ENCODE peak calls at places on chromosomes 4 and X, in nine cellular contexts. One of them, this sample, is unnamed.

GRCh38 chr4:7043521-7044414 is 596 bp downstream of the TADA2B start:
- DNase-seq in RKO: peak; percentile 49
- DNase-seq in head of caudate nucleus: peak; percentile 64
- DNase-seq in stimulated activated CD4-positive, alpha-beta T cell treated with anti-CD3 and anti-CD28 coated beads, Interleukin-4, amount 100 ng/mL, for 4 hours: peak; percentile 45
- DNase-seq in smooth muscle cell of the brain vasculature: no peak
- DNase-seq in CD8-positive, alpha-beta T cell: peak; percentile 27
- DNase-seq in EH: peak; percentile 63
- DNase-seq in type B pancreatic cell: no peak
- DNase-seq in lower lobe of right lung: peak; percentile 74
- DNase-seq in this sample: peak; percentile 44

GRCh38 chr4:113998026-113998425 is 18.6 kb upstream of the ARSJ start:
- DNase-seq in RKO: no peak
- DNase-seq in head of caudate nucleus: no peak
- DNase-seq in stimulated activated CD4-positive, alpha-beta T cell treated with anti-CD3 and anti-CD28 coated beads, Interleukin-4, amount 100 ng/mL, for 4 hours: no peak
- DNase-seq in smooth muscle cell of the brain vasculature: no peak
- DNase-seq in CD8-positive, alpha-beta T cell: no peak
- DNase-seq in EH: no peak
- DNase-seq in type B pancreatic cell: no peak
- DNase-seq in lower lobe of right lung: no peak
- DNase-seq in this sample: no peak

GRCh38 chr4:21885241-21885640 is 63.3 kb downstream of the KCNIP4 start:
- DNase-seq in RKO: no peak
- DNase-seq in head of caudate nucleus: no peak
- DNase-seq in stimulated activated CD4-positive, alpha-beta T cell treated with anti-CD3 and anti-CD28 coated beads, Interleukin-4, amount 100 ng/mL, for 4 hours: no peak
- DNase-seq in smooth muscle cell of the brain vasculature: no peak
- DNase-seq in CD8-positive, alpha-beta T cell: no peak
- DNase-seq in EH: peak; percentile 88
- DNase-seq in type B pancreatic cell: no peak
- DNase-seq in lower lobe of right lung: no peak
- DNase-seq in this sample: no peak

GRCh38 chrX:39308126-39308525 is 506.9 kb downstream of the MID1IP1 start:
- DNase-seq in RKO: no peak
- DNase-seq in head of caudate nucleus: no peak
- DNase-seq in stimulated activated CD4-positive, alpha-beta T cell treated with anti-CD3 and anti-CD28 coated beads, Interleukin-4, amount 100 ng/mL, for 4 hours: no peak
- DNase-seq in smooth muscle cell of the brain vasculature: no peak
- DNase-seq in CD8-positive, alpha-beta T cell: no peak
- DNase-seq in EH: peak; percentile 1
- DNase-seq in type B pancreatic cell: no peak
- DNase-seq in lower lobe of right lung: no peak
- DNase-seq in this sample: no peak

GRCh38 chr4:2101346-2102044 is 42.4 kb downstream of the NAT8L start:
- DNase-seq in RKO: no peak
- DNase-seq in head of caudate nucleus: no peak
- DNase-seq in stimulated activated CD4-positive, alpha-beta T cell treated with anti-CD3 and anti-CD28 coated beads, Interleukin-4, amount 100 ng/mL, for 4 hours: no peak
- DNase-seq in smooth muscle cell of the brain vasculature: no peak
- DNase-seq in CD8-positive, alpha-beta T cell: no peak
- DNase-seq in EH: peak; percentile 53
- DNase-seq in type B pancreatic cell: no peak
- DNase-seq in lower lobe of right lung: no peak
- DNase-seq in this sample: no peak

GRCh38 chrX:15973299-15973698 is 118.7 kb upstream of the AP1S2 start:
- DNase-seq in RKO: peak; percentile 52
- DNase-seq in head of caudate nucleus: peak; percentile 64
- DNase-seq in stimulated activated CD4-positive, alpha-beta T cell treated with anti-CD3 and anti-CD28 coated beads, Interleukin-4, amount 100 ng/mL, for 4 hours: no peak
- DNase-seq in smooth muscle cell of the brain vasculature: no peak
- DNase-seq in CD8-positive, alpha-beta T cell: no peak
- DNase-seq in EH: peak; percentile 65
- DNase-seq in type B pancreatic cell: no peak
- DNase-seq in lower lobe of right lung: no peak
- DNase-seq in this sample: peak; percentile 14

GRCh38 chr4:139223682-139224317 is 46.8 kb upstream of the ELF2 start:
- DNase-seq in RKO: peak; percentile 63
- DNase-seq in head of caudate nucleus: peak; percentile 65
- DNase-seq in stimulated activated CD4-positive, alpha-beta T cell treated with anti-CD3 and anti-CD28 coated beads, Interleukin-4, amount 100 ng/mL, for 4 hours: no peak
- DNase-seq in smooth muscle cell of the brain vasculature: no peak
- DNase-seq in CD8-positive, alpha-beta T cell: no peak
- DNase-seq in EH: peak; percentile 68
- DNase-seq in type B pancreatic cell: no peak
- DNase-seq in lower lobe of right lung: no peak
- DNase-seq in this sample: no peak

GRCh38 chrX:74458738-74459137 is 37.4 kb downstream of the SLC16A2 start:
- DNase-seq in RKO: peak; percentile 44
- DNase-seq in head of caudate nucleus: no peak
- DNase-seq in stimulated activated CD4-positive, alpha-beta T cell treated with anti-CD3 and anti-CD28 coated beads, Interleukin-4, amount 100 ng/mL, for 4 hours: no peak
- DNase-seq in smooth muscle cell of the brain vasculature: no peak
- DNase-seq in CD8-positive, alpha-beta T cell: no peak
- DNase-seq in EH: peak; percentile 79
- DNase-seq in type B pancreatic cell: no peak
- DNase-seq in lower lobe of right lung: no peak
- DNase-seq in this sample: no peak

GRCh38 chr4:176927664-176928063 is 134.9 kb upstream of the VEGFC start:
- DNase-seq in RKO: peak; percentile 90
- DNase-seq in head of caudate nucleus: no peak
- DNase-seq in stimulated activated CD4-positive, alpha-beta T cell treated with anti-CD3 and anti-CD28 coated beads, Interleukin-4, amount 100 ng/mL, for 4 hours: no peak
- DNase-seq in smooth muscle cell of the brain vasculature: peak; percentile 47
- DNase-seq in CD8-positive, alpha-beta T cell: no peak
- DNase-seq in EH: peak; percentile 91
- DNase-seq in type B pancreatic cell: no peak
- DNase-seq in lower lobe of right lung: no peak
- DNase-seq in this sample: no peak

GRCh38 chr4:52657630-52658501 is 1.2 kb downstream of the USP46 start:
- DNase-seq in RKO: peak; percentile 37
- DNase-seq in head of caudate nucleus: peak; percentile 59
- DNase-seq in stimulated activated CD4-positive, alpha-beta T cell treated with anti-CD3 and anti-CD28 coated beads, Interleukin-4, amount 100 ng/mL, for 4 hours: no peak
- DNase-seq in smooth muscle cell of the brain vasculature: no peak
- DNase-seq in CD8-positive, alpha-beta T cell: no peak
- DNase-seq in EH: peak; percentile 58
- DNase-seq in type B pancreatic cell: peak; percentile 71
- DNase-seq in lower lobe of right lung: no peak
- DNase-seq in this sample: no peak

GRCh38 chrX:64975491-64975890 is 759 bp downstream of the ZC4H2 start:
- DNase-seq in RKO: peak; percentile 34
- DNase-seq in head of caudate nucleus: peak; percentile 51
- DNase-seq in stimulated activated CD4-positive, alpha-beta T cell treated with anti-CD3 and anti-CD28 coated beads, Interleukin-4, amount 100 ng/mL, for 4 hours: peak; percentile 10
- DNase-seq in smooth muscle cell of the brain vasculature: no peak
- DNase-seq in CD8-positive, alpha-beta T cell: no peak
- DNase-seq in EH: peak; percentile 15
- DNase-seq in type B pancreatic cell: no peak
- DNase-seq in lower lobe of right lung: peak; percentile 47
- DNase-seq in this sample: no peak

GRCh38 chr4:38762560-38762959 is 20.2 kb downstream of the TLR10 start:
- DNase-seq in RKO: no peak
- DNase-seq in head of caudate nucleus: no peak
- DNase-seq in stimulated activated CD4-positive, alpha-beta T cell treated with anti-CD3 and anti-CD28 coated beads, Interleukin-4, amount 100 ng/mL, for 4 hours: no peak
- DNase-seq in smooth muscle cell of the brain vasculature: no peak
- DNase-seq in CD8-positive, alpha-beta T cell: no peak
- DNase-seq in EH: no peak
- DNase-seq in type B pancreatic cell: no peak
- DNase-seq in lower lobe of right lung: no peak
- DNase-seq in this sample: no peak

GRCh38 chr4:114603455-114603854 is 4.8 kb downstream of the UGT8 start:
- DNase-seq in RKO: no peak
- DNase-seq in head of caudate nucleus: no peak
- DNase-seq in stimulated activated CD4-positive, alpha-beta T cell treated with anti-CD3 and anti-CD28 coated beads, Interleukin-4, amount 100 ng/mL, for 4 hours: no peak
- DNase-seq in smooth muscle cell of the brain vasculature: no peak
- DNase-seq in CD8-positive, alpha-beta T cell: no peak
- DNase-seq in EH: no peak
- DNase-seq in type B pancreatic cell: no peak
- DNase-seq in lower lobe of right lung: no peak
- DNase-seq in this sample: no peak

GRCh38 chr4:90293320-90293719 is 166.1 kb downstream of the CCSER1 start:
- DNase-seq in RKO: peak; percentile 40
- DNase-seq in head of caudate nucleus: no peak
- DNase-seq in stimulated activated CD4-positive, alpha-beta T cell treated with anti-CD3 and anti-CD28 coated beads, Interleukin-4, amount 100 ng/mL, for 4 hours: no peak
- DNase-seq in smooth muscle cell of the brain vasculature: no peak
- DNase-seq in CD8-positive, alpha-beta T cell: no peak
- DNase-seq in EH: peak; percentile 2
- DNase-seq in type B pancreatic cell: no peak
- DNase-seq in lower lobe of right lung: no peak
- DNase-seq in this sample: no peak

GRCh38 chr4:138707746-138708145 is 307.8 kb upstream of the NOCT start:
- DNase-seq in RKO: no peak
- DNase-seq in head of caudate nucleus: no peak
- DNase-seq in stimulated activated CD4-positive, alpha-beta T cell treated with anti-CD3 and anti-CD28 coated beads, Interleukin-4, amount 100 ng/mL, for 4 hours: no peak
- DNase-seq in smooth muscle cell of the brain vasculature: no peak
- DNase-seq in CD8-positive, alpha-beta T cell: no peak
- DNase-seq in EH: no peak
- DNase-seq in type B pancreatic cell: no peak
- DNase-seq in lower lobe of right lung: no peak
- DNase-seq in this sample: no peak

GRCh38 chr4:150074064-150074463 is 4.2 kb upstream of the DCLK2 start:
- DNase-seq in RKO: no peak
- DNase-seq in head of caudate nucleus: no peak
- DNase-seq in stimulated activated CD4-positive, alpha-beta T cell treated with anti-CD3 and anti-CD28 coated beads, Interleukin-4, amount 100 ng/mL, for 4 hours: no peak
- DNase-seq in smooth muscle cell of the brain vasculature: no peak
- DNase-seq in CD8-positive, alpha-beta T cell: no peak
- DNase-seq in EH: no peak
- DNase-seq in type B pancreatic cell: no peak
- DNase-seq in lower lobe of right lung: no peak
- DNase-seq in this sample: no peak

GRCh38 chr4:86834901-86835300 is 14.3 kb downstream of the SLC10A6 start:
- DNase-seq in RKO: no peak
- DNase-seq in head of caudate nucleus: no peak
- DNase-seq in stimulated activated CD4-positive, alpha-beta T cell treated with anti-CD3 and anti-CD28 coated beads, Interleukin-4, amount 100 ng/mL, for 4 hours: no peak
- DNase-seq in smooth muscle cell of the brain vasculature: peak; percentile 13
- DNase-seq in CD8-positive, alpha-beta T cell: no peak
- DNase-seq in EH: peak; percentile 92
- DNase-seq in type B pancreatic cell: no peak
- DNase-seq in lower lobe of right lung: no peak
- DNase-seq in this sample: no peak

GRCh38 chr4:154545689-154546088 is 4.5 kb downstream of the PLRG1 start:
- DNase-seq in RKO: no peak
- DNase-seq in head of caudate nucleus: no peak
- DNase-seq in stimulated activated CD4-positive, alpha-beta T cell treated with anti-CD3 and anti-CD28 coated beads, Interleukin-4, amount 100 ng/mL, for 4 hours: no peak
- DNase-seq in smooth muscle cell of the brain vasculature: no peak
- DNase-seq in CD8-positive, alpha-beta T cell: no peak
- DNase-seq in EH: no peak
- DNase-seq in type B pancreatic cell: no peak
- DNase-seq in lower lobe of right lung: no peak
- DNase-seq in this sample: no peak

GRCh38 chr4:55177461-55177860 is 52.1 kb upstream of the KDR start:
- DNase-seq in RKO: no peak
- DNase-seq in head of caudate nucleus: no peak
- DNase-seq in stimulated activated CD4-positive, alpha-beta T cell treated with anti-CD3 and anti-CD28 coated beads, Interleukin-4, amount 100 ng/mL, for 4 hours: no peak
- DNase-seq in smooth muscle cell of the brain vasculature: no peak
- DNase-seq in CD8-positive, alpha-beta T cell: no peak
- DNase-seq in EH: no peak
- DNase-seq in type B pancreatic cell: no peak
- DNase-seq in lower lobe of right lung: no peak
- DNase-seq in this sample: no peak

GRCh38 chr4:88750369-88750768 is 52.7 kb upstream of the NAP1L5 start:
- DNase-seq in RKO: no peak
- DNase-seq in head of caudate nucleus: no peak
- DNase-seq in stimulated activated CD4-positive, alpha-beta T cell treated with anti-CD3 and anti-CD28 coated beads, Interleukin-4, amount 100 ng/mL, for 4 hours: no peak
- DNase-seq in smooth muscle cell of the brain vasculature: no peak
- DNase-seq in CD8-positive, alpha-beta T cell: no peak
- DNase-seq in EH: no peak
- DNase-seq in type B pancreatic cell: no peak
- DNase-seq in lower lobe of right lung: no peak
- DNase-seq in this sample: no peak

GRCh38 chr4:124265701-124266100 is 446.8 kb downstream of the ANKRD50 start:
- DNase-seq in RKO: peak; percentile 11
- DNase-seq in head of caudate nucleus: no peak
- DNase-seq in stimulated activated CD4-positive, alpha-beta T cell treated with anti-CD3 and anti-CD28 coated beads, Interleukin-4, amount 100 ng/mL, for 4 hours: no peak
- DNase-seq in smooth muscle cell of the brain vasculature: no peak
- DNase-seq in CD8-positive, alpha-beta T cell: no peak
- DNase-seq in EH: no peak
- DNase-seq in type B pancreatic cell: no peak
- DNase-seq in lower lobe of right lung: no peak
- DNase-seq in this sample: no peak

GRCh38 chr4:123116412-123116811 is 194.0 kb upstream of the NUDT6 start:
- DNase-seq in RKO: no peak
- DNase-seq in head of caudate nucleus: no peak
- DNase-seq in stimulated activated CD4-positive, alpha-beta T cell treated with anti-CD3 and anti-CD28 coated beads, Interleukin-4, amount 100 ng/mL, for 4 hours: no peak
- DNase-seq in smooth muscle cell of the brain vasculature: no peak
- DNase-seq in CD8-positive, alpha-beta T cell: no peak
- DNase-seq in EH: peak; percentile 36
- DNase-seq in type B pancreatic cell: no peak
- DNase-seq in lower lobe of right lung: no peak
- DNase-seq in this sample: no peak

GRCh38 chr4:55386840-55387239 is 8.9 kb upstream of the TMEM165 start:
- DNase-seq in RKO: no peak
- DNase-seq in head of caudate nucleus: no peak
- DNase-seq in stimulated activated CD4-positive, alpha-beta T cell treated with anti-CD3 and anti-CD28 coated beads, Interleukin-4, amount 100 ng/mL, for 4 hours: no peak
- DNase-seq in smooth muscle cell of the brain vasculature: no peak
- DNase-seq in CD8-positive, alpha-beta T cell: no peak
- DNase-seq in EH: no peak
- DNase-seq in type B pancreatic cell: no peak
- DNase-seq in lower lobe of right lung: no peak
- DNase-seq in this sample: no peak

GRCh38 chrX:22629105-22629725 is 356.5 kb downstream of the CBLL2 start:
- DNase-seq in RKO: peak; percentile 37
- DNase-seq in head of caudate nucleus: no peak
- DNase-seq in stimulated activated CD4-positive, alpha-beta T cell treated with anti-CD3 and anti-CD28 coated beads, Interleukin-4, amount 100 ng/mL, for 4 hours: no peak
- DNase-seq in smooth muscle cell of the brain vasculature: peak; percentile 10
- DNase-seq in CD8-positive, alpha-beta T cell: no peak
- DNase-seq in EH: peak; percentile 51
- DNase-seq in type B pancreatic cell: no peak
- DNase-seq in lower lobe of right lung: no peak
- DNase-seq in this sample: no peak

GRCh38 chrX:122552291-122552800 is 631.7 kb upstream of the GRIA3 start:
- DNase-seq in RKO: no peak
- DNase-seq in head of caudate nucleus: no peak
- DNase-seq in stimulated activated CD4-positive, alpha-beta T cell treated with anti-CD3 and anti-CD28 coated beads, Interleukin-4, amount 100 ng/mL, for 4 hours: no peak
- DNase-seq in smooth muscle cell of the brain vasculature: no peak
- DNase-seq in CD8-positive, alpha-beta T cell: no peak
- DNase-seq in EH: peak; percentile 36
- DNase-seq in type B pancreatic cell: no peak
- DNase-seq in lower lobe of right lung: no peak
- DNase-seq in this sample: no peak

GRCh38 chrX:102950908-102951866 is 14.1 kb downstream of the RAB40AL start:
- DNase-seq in RKO: peak; percentile 38
- DNase-seq in head of caudate nucleus: peak; percentile 90
- DNase-seq in stimulated activated CD4-positive, alpha-beta T cell treated with anti-CD3 and anti-CD28 coated beads, Interleukin-4, amount 100 ng/mL, for 4 hours: peak; percentile 36
- DNase-seq in smooth muscle cell of the brain vasculature: no peak
- DNase-seq in CD8-positive, alpha-beta T cell: peak; percentile 13
- DNase-seq in EH: peak; percentile 56
- DNase-seq in type B pancreatic cell: no peak
- DNase-seq in lower lobe of right lung: no peak
- DNase-seq in this sample: peak; percentile 48

GRCh38 chrX:39065051-39065871 is 264.0 kb downstream of the MID1IP1 start:
- DNase-seq in RKO: no peak
- DNase-seq in head of caudate nucleus: peak; percentile 49
- DNase-seq in stimulated activated CD4-positive, alpha-beta T cell treated with anti-CD3 and anti-CD28 coated beads, Interleukin-4, amount 100 ng/mL, for 4 hours: no peak
- DNase-seq in smooth muscle cell of the brain vasculature: no peak
- DNase-seq in CD8-positive, alpha-beta T cell: no peak
- DNase-seq in EH: no peak
- DNase-seq in type B pancreatic cell: no peak
- DNase-seq in lower lobe of right lung: no peak
- DNase-seq in this sample: no peak

GRCh38 chr4:121690001-121690400 is 6.8 kb downstream of the ANXA5 start:
- DNase-seq in RKO: peak; percentile 33
- DNase-seq in head of caudate nucleus: no peak
- DNase-seq in stimulated activated CD4-positive, alpha-beta T cell treated with anti-CD3 and anti-CD28 coated beads, Interleukin-4, amount 100 ng/mL, for 4 hours: no peak
- DNase-seq in smooth muscle cell of the brain vasculature: no peak
- DNase-seq in CD8-positive, alpha-beta T cell: no peak
- DNase-seq in EH: peak; percentile 79
- DNase-seq in type B pancreatic cell: no peak
- DNase-seq in lower lobe of right lung: no peak
- DNase-seq in this sample: no peak

This sample was measured in activated gamma-delta T cell treated with Interleukin-2 at 50 U/mL for 16 hours.